ENCODE peak calls at places on chromosomes 5 and 9, in six cellular contexts. T, L, M, P, J and S are unnamed samples. For H3K4me1, the result is how much of the 10 kb centered on the place peaks cover.

GRCh38 chr5:17305964-17306725 is 88.7 kb downstream of the BASP1 start:
- DNase-seq in T (no peak), L (peak), M (peak), P (no peak), J (no peak), S (no peak)

GRCh38 chr9:134356496-134357470 is 30.5 kb downstream of the RXRA start:
- DNase-seq in T (no peak), L (peak), M (no peak), P (no peak), J (no peak), S (no peak)

GRCh38 chr9:114506082-114506390 is 763 bp upstream of the WHRN start:
- DNase-seq in T (no peak), L (no peak), M (no peak), P (no peak), J (no peak), S (no peak)

GRCh38 chr5:67192719-67193464 is 3.7 kb downstream of the CD180 start:
- DNase-seq in T (no peak), L (no peak), M (no peak), P (no peak), J (no peak), S (no peak)

GRCh38 chr9:16521868-16522381 is 348.5 kb downstream of the BNC2 start:
- DNase-seq in T (no peak), L (no peak), M (no peak), P (no peak), J (peak), S (no peak)

GRCh38 chr9:35537898-35538297 is 48.0 kb downstream of the RUSC2 start:
- DNase-seq in T (no peak), L (no peak), M (peak), P (no peak), J (no peak), S (no peak)

GRCh38 chr9:8917978-8918739 is 1118.6 kb upstream of the DMAC1 start:
- DNase-seq in T (no peak), L (no peak), M (no peak), P (no peak), J (no peak), S (no peak)

GRCh38 chr5:121805931-121806330 is 45.8 kb upstream of the FTMT start:
- DNase-seq in T (no peak), L (no peak), M (no peak), P (no peak), J (no peak), S (no peak)

GRCh38 chr9:16701347-16701746 is 169.1 kb downstream of the BNC2 start:
- DNase-seq in T (no peak), L (no peak), M (no peak), P (no peak), J (no peak), S (no peak)

GRCh38 chr9:27673626-27674025 is 100.3 kb upstream of the C9orf72 start:
- DNase-seq in T (no peak), L (no peak), M (no peak), P (no peak), J (no peak), S (no peak)

GRCh38 chr5:53607896-53608295 is 47.5 kb downstream of the NDUFS4 start:
- DNase-seq in T (no peak), L (no peak), M (no peak), P (no peak), J (no peak), S (no peak)

GRCh38 chr5:175872287-175873089 is 1.1 kb downstream of the CPLX2 start:
- DNase-seq in T (no peak), L (peak), M (no peak), P (no peak), J (no peak), S (no peak)

GRCh38 chr9:2257530-2257929 is 242.4 kb downstream of the SMARCA2 start:
- DNase-seq in T (no peak), L (no peak), M (no peak), P (no peak), J (no peak), S (no peak)

GRCh38 chr9:629136-629535 is 212.4 kb upstream of the DMRT1 start:
- DNase-seq in T (no peak), L (no peak), M (no peak), P (no peak), J (no peak), S (no peak)
- H3K4me1 ChIP-seq in T (under half), L (under half), M (half or more), P (under half), J (under half), S (under half)

DNA sequence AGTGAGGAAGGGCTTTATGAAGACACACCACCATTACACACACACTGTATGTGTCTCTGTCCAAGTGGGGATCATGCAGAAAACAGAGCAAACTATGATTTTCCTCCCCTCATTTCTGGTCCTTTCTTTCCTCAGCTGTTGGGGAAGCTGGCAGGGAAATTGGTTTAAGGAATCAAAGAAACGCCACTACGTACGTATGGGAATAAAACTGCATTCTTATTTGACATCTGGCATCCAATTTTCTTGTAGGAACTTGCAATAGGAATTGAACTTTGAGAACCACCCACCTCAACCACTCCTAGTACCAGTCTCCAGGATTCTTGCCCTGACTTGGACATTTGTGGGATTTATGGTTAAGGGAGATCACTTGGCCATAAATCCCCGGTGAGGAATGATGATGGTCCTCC is 125.8 kb downstream of the PDE4D start:
- DNase-seq in T (no peak), L (no peak), M (no peak), P (no peak), J (no peak), S (no peak)
- H3K4me3 ChIP-seq in T (no peak), L (no peak), M (peak), P (no peak), J (peak), S (no peak)

GRCh38 chr5:10572451-10572850 is 8.6 kb downstream of the ANKRD33B start:
- DNase-seq in T (no peak), L (no peak), M (no peak), P (no peak), J (no peak), S (no peak)

GRCh38 chr5:10577371-10578291 is 13.8 kb downstream of the ANKRD33B start:
- DNase-seq in T (no peak), L (no peak), M (peak), P (no peak), J (no peak), S (no peak)

GRCh38 chr5:10576121-10576789 is 12.4 kb downstream of the ANKRD33B start:
- DNase-seq in T (no peak), L (no peak), M (no peak), P (no peak), J (no peak), S (no peak)

GRCh38 chr5:10576790-10577189 is 12.9 kb downstream of the ANKRD33B start:
- DNase-seq in T (no peak), L (no peak), M (no peak), P (no peak), J (no peak), S (no peak)

DNA sequence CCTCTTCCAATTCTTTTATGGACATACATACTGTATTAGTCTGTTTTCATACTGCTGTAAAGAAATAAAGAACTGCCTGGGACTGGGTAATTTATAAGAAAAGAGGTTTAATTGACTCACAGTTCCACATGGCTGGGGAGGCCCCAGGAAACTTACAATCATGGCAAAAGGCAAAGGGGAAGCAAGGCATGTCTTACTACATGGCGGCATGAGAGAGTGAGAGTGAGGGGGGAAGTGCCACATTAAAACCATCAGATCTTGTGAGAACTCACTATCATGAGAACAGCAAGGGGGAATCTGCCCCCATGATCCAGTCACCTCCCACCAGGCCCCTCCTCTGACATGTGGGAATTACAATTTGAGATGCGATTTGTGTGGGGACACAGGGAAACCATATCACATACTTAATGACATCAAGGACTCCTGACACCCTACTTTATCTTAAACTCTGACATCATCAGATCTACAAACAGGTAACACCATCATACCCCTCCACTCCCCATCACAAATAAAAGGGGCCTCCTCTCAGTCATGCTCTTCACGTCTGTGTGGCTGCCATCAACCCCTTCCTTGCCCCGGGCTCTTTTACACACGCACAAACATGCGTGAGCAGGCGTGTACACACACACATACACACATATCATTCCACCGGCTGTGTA is 9.7 kb downstream of the ANKRD33B start:
- DNase-seq in T (no peak), L (no peak), M (no peak), P (no peak), J (no peak), S (no peak)
- H3K4me1 ChIP-seq in T (under half), L (under half), M (under half), P (under half), J (under half), S (under half)

GRCh38 chr5:267716-268115 is 3.7 kb upstream of the PDCD6 start:
- DNase-seq in T (no peak), L (no peak), M (no peak), P (no peak), J (no peak), S (no peak)

GRCh38 chr5:264346-264745 is 7.1 kb upstream of the PDCD6 start:
- DNase-seq in T (no peak), L (no peak), M (no peak), P (no peak), J (no peak), S (no peak)

DNA sequence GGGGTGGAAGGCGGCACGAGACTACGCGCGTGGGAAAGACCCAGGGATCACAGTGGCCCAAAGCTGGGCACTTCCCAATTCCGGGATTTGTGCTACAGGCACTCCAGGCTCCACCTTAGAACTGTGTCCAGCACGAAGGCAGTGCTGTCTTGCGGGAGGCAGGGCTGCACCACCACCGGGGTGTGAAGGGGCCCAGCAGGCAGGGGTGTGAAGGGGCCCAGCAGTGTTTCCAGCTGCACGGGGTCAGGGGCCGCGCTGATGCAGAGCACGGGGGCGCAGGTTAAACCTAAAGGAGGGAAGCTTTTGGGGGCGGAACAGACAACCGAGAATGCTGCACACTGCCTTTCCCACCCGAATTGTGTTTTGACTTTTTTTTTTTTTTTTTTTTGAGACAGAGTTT is 1.1 kb upstream of the PDCD6 start:
- DNase-seq in T (no peak), L (no peak), M (no peak), P (no peak), J (no peak), S (no peak)
- H3K4me3 ChIP-seq in T (no peak), L (no peak), M (peak), P (no peak), J (peak), S (no peak)

GRCh38 chr5:157546456-157547100 is 29.0 kb downstream of the ADAM19 start:
- DNase-seq in T (no peak), L (no peak), M (peak), P (no peak), J (no peak), S (no peak)
- H3K4me1 ChIP-seq in T (half or more), L (under half), M (half or more), P (under half), J (under half), S (half or more)

GRCh38 chr9:120891255-120891954 is 14.4 kb upstream of the PHF19 start:
- DNase-seq in T (peak), L (no peak), M (no peak), P (peak), J (no peak), S (peak)
- H3K4me3 ChIP-seq in T (no peak), L (no peak), M (no peak), P (peak), J (no peak), S (peak)

DNA sequence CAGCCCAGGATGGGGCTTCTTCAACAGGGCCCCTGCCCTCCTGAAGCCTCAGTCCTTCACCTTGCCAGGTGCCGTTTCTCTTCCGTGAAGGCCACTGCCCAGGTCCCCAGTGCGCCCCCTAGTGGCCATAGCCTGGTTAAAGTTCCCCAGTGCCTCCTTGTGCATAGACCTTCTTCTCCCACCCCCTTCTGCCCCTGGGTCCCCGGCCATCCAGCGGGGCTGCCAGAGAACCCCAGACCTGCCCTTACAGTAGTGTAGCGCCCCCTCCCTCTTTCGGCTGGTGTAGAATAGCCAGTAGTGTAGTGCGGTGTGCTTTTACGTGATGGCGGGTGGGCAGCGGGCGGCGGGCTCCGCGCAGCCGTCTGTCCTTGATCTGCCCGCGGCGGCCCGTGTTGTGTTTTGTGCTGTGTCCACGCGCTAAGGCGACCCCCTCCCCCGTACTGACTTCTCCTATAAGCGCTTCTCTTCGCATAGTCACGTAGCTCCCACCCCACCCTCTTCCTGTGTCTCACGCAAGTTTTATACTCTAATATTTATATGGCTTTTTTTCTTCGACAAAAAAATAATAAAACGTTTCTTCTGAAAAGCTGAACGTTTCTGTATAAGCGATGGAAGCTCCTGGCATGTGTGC is 23.6 kb downstream of the PCDHGC5 start:
- DNase-seq in T (peak), L (peak), M (peak), P (peak), J (peak), S (peak)
- H3K4me1 ChIP-seq in T (under half), L (under half), M (half or more), P (under half), J (half or more), S (under half)